ENCODE peak calls at places on chromosomes 5 and 9, in six cellular contexts. G is H7; H is activated CD4-positive, alpha-beta T cell treated with anti-CD3 and anti-CD28 coated beads for 36 hours; T is CD4-positive, CD25-positive, alpha-beta regulatory T cell; P is GDM1; V is hippocampal formation. R is an unnamed sample.

GRCh38 chr5:82661462-82661861 is 383.3 kb upstream of the RPS23 start:
- DNase-seq in G (no peak), H (no peak), T (no peak), P (no peak), V (no peak), R (no peak)

GRCh38 chr9:136054146-136054545 is 40.9 kb downstream of the NACC2 start:
- DNase-seq in G (peak; percentile 50), H (no peak), T (no peak), P (no peak), V (no peak), R (no peak)

GRCh38 chr5:37851305-37851704 is 11.5 kb upstream of the GDNF start:
- DNase-seq in G (no peak), H (no peak), T (no peak), P (no peak), V (no peak), R (no peak)

GRCh38 chr9:12684923-12685468 is 8.2 kb upstream of the TYRP1 start:
- DNase-seq in G (no peak), H (no peak), T (no peak), P (no peak), V (no peak), R (no peak)

GRCh38 chr9:7055201-7055903 is 297.6 kb downstream of the KDM4C start:
- DNase-seq in G (no peak), H (no peak), T (no peak), P (no peak), V (no peak), R (no peak)

GRCh38 chr5:124173386-124173785 is 573.1 kb downstream of the ZNF608 start:
- DNase-seq in G (no peak), H (no peak), T (no peak), P (no peak), V (no peak), R (no peak)

GRCh38 chr5:179730356-179730755 is 2.3 kb upstream of the MAML1 start:
- DNase-seq in G (no peak), H (no peak), T (no peak), P (no peak), V (no peak), R (no peak)

GRCh38 chr5:149940077-149940574 is 4.5 kb downstream of the PDE6A start:
- DNase-seq in G (no peak), H (no peak), T (no peak), P (no peak), V (no peak), R (no peak)

GRCh38 chr5:27494845-27495244 is 456.5 kb upstream of the CDH9 start:
- DNase-seq in G (no peak), H (no peak), T (no peak), P (no peak), V (no peak), R (no peak)